ENCODE peak calls at places on chromosomes 11 and 22, in six cellular contexts. G, Q, V, D, S and W are unnamed samples.

GRCh38 chr22:42785706-42786499 is 65.2 kb upstream of the A4GALT start:
- DNase-seq in Q (no peak), V (no peak), G (no peak), D (no peak), S (no peak), W (no peak)

GRCh38 chr11:103610435-103610834 is 426.0 kb upstream of the DDI1 start:
- DNase-seq in S (no peak), G (no peak), Q (no peak), V (no peak), D (no peak), W (no peak)

GRCh38 chr11:121068787-121069186 is 32.3 kb upstream of the TECTA start:
- DNase-seq in V (no peak), G (no peak), Q (no peak), D (no peak), S (no peak), W (no peak)

GRCh38 chr11:111730871-111731591 is 35.2 kb downstream of the PPP2R1B start:
- DNase-seq in Q (no peak), V (peak; percentile 62), D (no peak), S (no peak), G (no peak), W (no peak)

GRCh38 chr11:92227233-92227593 is 2.6 kb downstream of the FAT3 start:
- DNase-seq in D (no peak), S (no peak), V (no peak), Q (no peak), G (no peak), W (no peak)

GRCh38 chr11:38392176-38392575 is 1794.1 kb upstream of the RAG2 start:
- DNase-seq in S (no peak), D (no peak), Q (peak; percentile 1), V (peak; percentile 59), G (no peak), W (no peak)

GRCh38 chr11:84384637-84385227 is 1098.6 kb upstream of the CCDC90B start:
- DNase-seq in S (peak; percentile 66), G (peak; percentile 53), V (peak; percentile 30), D (peak; percentile 56), Q (peak; percentile 3), W (peak; percentile 47)

GRCh38 chr11:65330544-65330943 is 3.1 kb upstream of the DPF2 start:
- DNase-seq in G (no peak), D (no peak), V (no peak), Q (no peak), S (no peak), W (no peak)

GRCh38 chr11:78834886-78835285 is 260.2 kb upstream of the NARS2 start:
- DNase-seq in S (no peak), D (no peak), Q (no peak), V (peak; percentile 24), G (no peak), W (no peak)

GRCh38 chr11:114197799-114198500 is 98.2 kb upstream of the NNMT start:
- DNase-seq in D (no peak), G (no peak), Q (peak; percentile 54), V (peak; percentile 77), S (peak; percentile 98), W (no peak)

GRCh38 chr11:108559340-108559739 is 34.2 kb downstream of the EXPH5 start:
- DNase-seq in V (peak; percentile 84), D (no peak), Q (no peak), G (no peak), S (peak; percentile 66), W (no peak)

GRCh38 chr22:30804626-30805025 is 110.0 kb downstream of the OSBP2 start:
- DNase-seq in D (no peak), G (no peak), S (no peak), V (peak; percentile 27), Q (no peak), W (no peak)

GRCh38 chr11:57834852-57835251 is 73.2 kb downstream of the CTNND1 start:
- DNase-seq in S (no peak), G (no peak), V (no peak), D (no peak), Q (no peak), W (no peak)

GRCh38 chr11:59560290-59560701 is 49.0 kb downstream of the OR4D9 start:
- DNase-seq in S (peak; percentile 74), V (peak; percentile 76), D (peak; percentile 85), G (peak; percentile 78), Q (no peak), W (peak; percentile 92)

GRCh38 chr11:46119352-46120216 is 1.7 kb downstream of the PHF21A start:
- DNase-seq in G (peak; percentile 74), D (peak; percentile 89), Q (no peak), S (peak; percentile 82), V (peak; percentile 77), W (peak; percentile 83)

GRCh38 chr11:78417175-78417887 is at the start of gene GAB2:
- DNase-seq in D (no peak), G (no peak), S (no peak), V (no peak), Q (no peak), W (no peak)

GRCh38 chr11:35167451-35167954 is 28.5 kb downstream of the CD44 start:
- DNase-seq in S (peak; percentile 57), G (no peak), Q (no peak), V (peak; percentile 56), D (no peak), W (no peak)

GRCh38 chr22:22195265-22196017 is 49.1 kb upstream of the VPREB1 start:
- DNase-seq in Q (no peak), S (peak; percentile 67), D (peak; percentile 82), V (peak; percentile 26), G (peak; percentile 99), W (peak; percentile 92)

GRCh38 chr11:83785942-83786341 is 499.8 kb upstream of the CCDC90B start:
- DNase-seq in D (no peak), Q (no peak), V (no peak), G (no peak), S (no peak), W (no peak)

GRCh38 chr11:103433976-103434375 is 324.8 kb downstream of the DYNC2H1 start:
- DNase-seq in G (no peak), Q (no peak), V (peak; percentile 53), D (no peak), S (no peak), W (no peak)

GRCh38 chr11:111081021-111081511 is 164.5 kb upstream of the POU2AF2 start:
- DNase-seq in Q (no peak), V (no peak), S (peak; percentile 15), D (no peak), G (no peak), W (no peak)

GRCh38 chr11:36352919-36353318 is 56.8 kb downstream of the PRR5L start:
- DNase-seq in D (no peak), V (no peak), S (no peak), G (no peak), Q (no peak), W (no peak)

GRCh38 chr11:12961615-12962014 is 47.5 kb upstream of the RASSF10 start:
- DNase-seq in V (no peak), Q (no peak), G (no peak), S (peak; percentile 45), D (no peak), W (no peak)

GRCh38 chr11:14095882-14096281 is 133.4 kb downstream of the SPON1 start:
- DNase-seq in G (no peak), D (no peak), S (no peak), V (no peak), Q (no peak), W (no peak)

DNA sequence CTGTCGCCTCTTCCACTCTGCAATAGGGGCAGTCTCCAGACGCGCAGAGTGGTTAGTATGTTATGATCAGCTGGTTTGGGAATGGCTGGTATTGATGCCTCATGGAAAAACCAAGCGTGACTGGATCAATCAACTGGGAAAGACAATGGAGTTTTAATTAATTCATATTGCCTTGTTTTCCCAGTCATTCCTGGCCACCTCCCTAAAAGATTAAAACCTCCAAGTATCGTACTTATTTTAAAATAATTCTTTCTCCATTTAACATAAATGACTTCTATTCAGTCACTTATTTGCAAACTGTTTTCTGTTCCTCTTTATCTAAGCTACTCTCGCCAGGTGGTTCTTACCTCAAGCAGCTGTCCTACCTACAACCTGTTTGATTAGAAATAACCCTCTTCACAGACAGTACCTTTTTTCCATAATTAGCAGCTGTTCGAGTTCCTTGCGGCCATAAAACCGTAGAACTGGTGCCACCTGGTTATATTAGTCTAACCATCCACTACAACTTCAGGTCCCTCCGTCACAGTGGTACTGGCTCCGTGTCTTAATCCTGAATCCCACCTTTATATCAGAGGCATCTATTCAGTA is 898 bp downstream of the ZNF215 start:
- DNase-seq in G (peak; percentile 94), V (peak; percentile 42), S (no peak), D (no peak), Q (no peak), W (peak; percentile 72)
- TF ChIP-seq CTCF in G (no peak), V (no peak), S (no peak), D (no peak), Q (no peak), W (no peak)

GRCh38 chr11:127628463-127628785 is 627.9 kb upstream of the KIRREL3 start:
- DNase-seq in G (no peak), V (no peak), D (no peak), Q (no peak), S (no peak), W (no peak)

GRCh38 chr11:127627629-127628462 is 627.3 kb upstream of the KIRREL3 start:
- DNase-seq in S (no peak), Q (no peak), G (no peak), D (no peak), V (peak; percentile 48), W (no peak)

GRCh38 chr11:127624455-127624854 is 623.9 kb upstream of the KIRREL3 start:
- DNase-seq in V (peak; percentile 28), S (peak; percentile 15), G (no peak), D (no peak), Q (no peak), W (no peak)

GRCh38 chr11:127629200-127629599 is 628.6 kb upstream of the KIRREL3 start:
- DNase-seq in D (no peak), S (no peak), V (no peak), G (no peak), Q (no peak), W (no peak)

DNA sequence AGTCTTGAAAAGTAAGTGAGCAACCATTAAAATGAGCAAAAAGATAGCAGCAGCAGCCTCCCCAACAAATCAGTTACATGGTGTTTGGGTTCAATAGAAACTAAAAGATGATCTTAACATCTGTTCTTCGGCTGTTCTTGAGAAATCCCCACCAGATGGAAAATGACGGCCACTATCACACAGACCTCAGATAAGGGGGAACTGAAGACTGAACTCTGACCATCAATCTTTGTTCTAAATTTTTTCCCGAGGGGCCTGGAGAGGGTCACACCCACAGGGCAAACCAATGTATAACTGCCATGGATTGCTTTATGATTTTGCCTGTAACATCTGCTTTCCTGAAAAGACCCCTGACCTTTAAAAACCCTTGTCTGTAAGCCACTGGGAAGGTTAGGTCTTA is 624.8 kb upstream of the KIRREL3 start:
- DNase-seq in V (no peak), G (no peak), S (no peak), Q (no peak), D (no peak), W (no peak)
- H3K4me3 ChIP-seq in V (no peak overlapping the region), G (no peak overlapping the region), S (no peak overlapping the region), Q (no peak overlapping the region), D (no peak overlapping the region), W (no peak overlapping the region)

DNA sequence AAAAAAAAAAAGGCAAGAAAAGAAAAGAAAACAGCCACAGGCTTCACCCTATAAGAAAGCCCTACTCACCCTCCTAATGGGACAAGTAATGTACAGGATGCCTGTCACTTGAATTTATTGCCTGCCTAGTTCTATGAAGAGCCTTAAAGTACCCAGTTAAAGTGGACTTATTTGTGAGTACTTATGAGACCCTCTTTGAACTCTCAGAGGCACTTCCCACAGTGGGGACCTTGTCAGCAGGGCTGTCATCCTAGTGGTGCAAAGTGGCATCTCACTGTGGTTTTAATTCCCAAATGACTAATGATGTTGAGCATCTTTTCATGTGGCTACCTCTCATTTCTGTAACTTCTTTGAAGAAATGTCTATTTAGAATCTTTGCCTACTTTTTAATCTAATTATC is 41.8 kb upstream of the BARX2 start:
- DNase-seq in D (peak; percentile 26), G (no peak), S (no peak), V (peak; percentile 9), Q (no peak), W (no peak)
- TF ChIP-seq CTCF in D (no peak), G (no peak), S (no peak), V (no peak), Q (no peak), W (no peak)

GRCh38 chr11:102046841-102047240 is 396 bp upstream of the CFAP300 start:
- DNase-seq in S (no peak), D (no peak), Q (no peak), V (peak; percentile 70), G (no peak), W (no peak)
- H3K4me3 ChIP-seq in S (peak overlapping the region; percentile 35), D (no peak overlapping the region), Q (peak overlapping the region; percentile 65), V (peak overlapping the region; percentile 70), G (no peak overlapping the region), W (no peak overlapping the region)